ENCODE peak calls at places on chromosomes 2 and 18, in nine cellular contexts. A, Y, R, B, D, S, U, G and X are unnamed samples.

GRCh38 chr2:72274284-72274869 is 126.7 kb upstream of the CYP26B1 start:
- DNase-seq in A (no peak), Y (no peak), R (no peak), B (no peak), D (no peak), S (no peak), U (no peak), G (no peak), X (no peak)

GRCh38 chr2:113822087-113822805 is 65.8 kb upstream of the SLC35F5 start:
- DNase-seq in A (no peak), Y (no peak), R (no peak), B (no peak), D (no peak), S (no peak), U (no peak), G (no peak), X (no peak)

GRCh38 chr2:30910686-30911085 is 103.4 kb upstream of the CAPN13 start:
- DNase-seq in A (no peak), Y (no peak), R (no peak), B (no peak), D (no peak), S (no peak), U (no peak), G (no peak), X (no peak)

GRCh38 chr2:60439219-60439974 is 114.1 kb downstream of the BCL11A start:
- DNase-seq in A (no peak), Y (no peak), R (peak; percentile 77), B (peak; percentile 53), D (no peak), S (peak; percentile 78), U (peak; percentile 62), G (no peak), X (peak; percentile 72)

GRCh38 chr2:10148268-10148667 is 25.7 kb downstream of the RRM2 start:
- DNase-seq in A (no peak), Y (no peak), R (no peak), B (no peak), D (no peak), S (no peak), U (no peak), G (no peak), X (no peak)

GRCh38 chr2:229348135-229348534 is 77.0 kb upstream of the PID1 start:
- DNase-seq in A (no peak), Y (no peak), R (no peak), B (peak; percentile 46), D (peak; percentile 69), S (no peak), U (no peak), G (no peak), X (no peak)

GRCh38 chr2:44763275-44763674 is 178.2 kb upstream of the SIX3 start:
- DNase-seq in A (no peak), Y (no peak), R (no peak), B (no peak), D (no peak), S (no peak), U (no peak), G (no peak), X (no peak)

GRCh38 chr2:159349674-159350299 is 63.3 kb upstream of the WDSUB1 start:
- DNase-seq in A (no peak), Y (no peak), R (no peak), B (peak; percentile 8), D (no peak), S (no peak), U (no peak), G (no peak), X (no peak)

GRCh38 chr2:138147796-138148195 is 183.5 kb downstream of the HNMT start:
- DNase-seq in A (no peak), Y (no peak), R (no peak), B (peak; percentile 37), D (peak; percentile 2), S (no peak), U (no peak), G (no peak), X (no peak)

GRCh38 chr2:23826079-23826478 is 100.8 kb downstream of the ATAD2B start:
- DNase-seq in A (no peak), Y (no peak), R (no peak), B (no peak), D (no peak), S (no peak), U (no peak), G (no peak), X (no peak)

GRCh38 chr2:26609839-26610277 is 31.3 kb downstream of the CIB4 start:
- DNase-seq in A (no peak), Y (no peak), R (no peak), B (no peak), D (no peak), S (no peak), U (no peak), G (no peak), X (no peak)

DNA sequence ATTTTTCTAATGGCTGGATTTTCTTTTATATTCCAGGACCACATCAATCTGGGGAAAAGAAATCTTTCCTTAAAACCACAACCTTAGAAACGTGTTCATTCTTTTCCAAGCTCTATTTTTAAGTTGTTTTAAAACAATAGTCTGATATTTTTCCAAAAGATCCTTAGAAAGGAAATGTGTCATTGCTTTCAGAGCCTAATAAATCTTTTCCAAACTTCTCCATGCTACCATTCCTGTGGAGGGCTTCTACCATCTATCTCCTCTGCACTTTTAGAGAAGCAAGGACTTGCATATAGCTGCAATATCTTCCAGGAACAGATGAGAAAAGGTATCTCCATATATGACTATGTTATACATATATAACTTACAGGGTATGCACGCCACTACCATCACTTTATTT is 21.2 kb downstream of the WDFY1 start:
- DNase-seq in A (no peak), Y (no peak), R (no peak), B (no peak), D (no peak), S (no peak), U (no peak), G (no peak), X (no peak)
- H3K4me1 ChIP-seq in A (peaks cover 12% of the 10 kb centered on the region), Y (no peaks in the 10 kb centered on the region), R (no peaks in the 10 kb centered on the region), B (no peaks in the 10 kb centered on the region), D (no peaks in the 10 kb centered on the region), S (no peaks in the 10 kb centered on the region), U (peaks cover 15% of the 10 kb centered on the region), G (peaks cover 4% of the 10 kb centered on the region), X (no peaks in the 10 kb centered on the region)

GRCh38 chr2:239232195-239232578 is 168.6 kb downstream of the HDAC4 start:
- DNase-seq in A (no peak), Y (no peak), R (no peak), B (no peak), D (no peak), S (no peak), U (no peak), G (no peak), X (no peak)
- H3K27ac ChIP-seq in A (no peak overlapping the region), Y (no peak overlapping the region), R (no peak overlapping the region), B (no peak overlapping the region), D (no peak overlapping the region), S (no peak overlapping the region), U (no peak overlapping the region), G (no peak overlapping the region), X (no peak overlapping the region)

DNA sequence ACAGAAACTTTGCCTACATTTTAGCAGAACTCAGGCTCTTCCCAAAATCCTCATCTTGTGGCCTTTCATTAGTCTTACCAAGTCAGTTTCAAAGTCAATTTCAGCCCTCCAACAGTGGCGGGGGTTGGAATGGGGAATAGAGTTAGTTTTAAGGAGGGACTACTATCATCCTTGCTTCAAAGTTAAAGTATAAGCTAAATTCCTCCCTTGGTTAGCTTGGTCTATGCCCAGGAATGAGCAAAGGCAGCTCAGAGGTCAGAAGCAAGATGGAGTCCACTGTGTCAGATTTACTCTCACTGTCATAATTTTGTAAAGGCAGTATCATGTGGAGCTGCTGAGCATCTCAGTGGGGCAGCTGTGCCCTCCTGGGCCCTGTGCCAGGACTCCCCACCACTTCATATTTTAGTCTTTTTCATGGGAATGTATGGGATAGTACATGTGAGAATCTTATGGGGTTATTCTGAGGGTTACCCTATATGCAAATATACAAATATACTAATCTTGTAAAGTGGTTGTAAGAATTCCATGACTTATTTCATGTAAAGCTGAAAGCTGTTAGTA is 145.2 kb upstream of the MMADHC start:
- DNase-seq in A (no peak), Y (no peak), R (no peak), B (no peak), D (no peak), S (no peak), U (no peak), G (no peak), X (no peak)
- H3K4me3 ChIP-seq in A (no peak overlapping the region), Y (no peak overlapping the region), R (no peak overlapping the region), B (no peak overlapping the region), D (no peak overlapping the region), S (no peak overlapping the region), U (no peak overlapping the region), G (no peak overlapping the region), X (no peak overlapping the region)

GRCh38 chr18:49631146-49631866 is 69.4 kb downstream of the LIPG start:
- DNase-seq in A (no peak), Y (no peak), R (no peak), B (no peak), D (no peak), S (no peak), U (no peak), G (no peak), X (no peak)

GRCh38 chr18:49630246-49630699 is 68.4 kb downstream of the LIPG start:
- DNase-seq in A (no peak), Y (no peak), R (no peak), B (peak; percentile 46), D (peak; percentile 67), S (no peak), U (peak; percentile 22), G (no peak), X (no peak)

GRCh38 chr18:49628119-49628518 is 66.3 kb downstream of the LIPG start:
- DNase-seq in A (no peak), Y (no peak), R (no peak), B (no peak), D (no peak), S (no peak), U (peak; percentile 21), G (no peak), X (no peak)

GRCh38 chr18:49628993-49629795 is 67.3 kb downstream of the LIPG start:
- DNase-seq in A (no peak), Y (peak; percentile 65), R (peak; percentile 58), B (no peak), D (peak; percentile 42), S (peak; percentile 80), U (peak; percentile 22), G (no peak), X (no peak)

GRCh38 chr18:49632588-49632987 is 70.7 kb downstream of the LIPG start:
- DNase-seq in A (no peak), Y (no peak), R (no peak), B (no peak), D (no peak), S (no peak), U (no peak), G (no peak), X (no peak)
- H3K4me1 ChIP-seq in A (no peaks in the 10 kb centered on the region), Y (peaks cover 5% of the 10 kb centered on the region), R (no peaks in the 10 kb centered on the region), B (no peaks in the 10 kb centered on the region), D (no peaks in the 10 kb centered on the region), S (peaks cover 13% of the 10 kb centered on the region), U (peaks cover 14% of the 10 kb centered on the region), G (no peaks in the 10 kb centered on the region), X (no peaks in the 10 kb centered on the region)

GRCh38 chr2:55109219-55109891 is 59.1 kb upstream of the RTN4 start:
- DNase-seq in A (no peak), Y (no peak), R (no peak), B (peak; percentile 65), D (peak; percentile 92), S (no peak), U (peak; percentile 22), G (no peak), X (no peak)
- H3K27ac ChIP-seq in A (peak overlapping the region; percentile 94), Y (no peak overlapping the region), R (no peak overlapping the region), B (peak overlapping the region; percentile 81), D (peak overlapping the region; percentile 59), S (no peak overlapping the region), U (peak overlapping the region; percentile 82), G (no peak overlapping the region), X (no peak overlapping the region)